ENCODE peak calls at places on chromosomes 11 and 22, in nine cellular contexts. E is IMR-90, S is GM12878, Z is body of pancreas, J is transverse colon, T is uterus, O is esophagus muscularis mucosa, N is A549, H is suprapubic skin. A is an unnamed sample.

GRCh38 chr11:78645226-78646202 is 70.8 kb upstream of the NARS2 start:
- DNase-seq in E (peak), J (peak), H (no peak), T (peak), S (peak), O (peak), Z (peak), N (peak), A (peak)

GRCh38 chr11:110091995-110092576 is 1.1 kb upstream of the ZC3H12C start:
- DNase-seq in T (peak), S (no peak), J (no peak), Z (no peak), O (no peak), N (no peak), E (no peak), H (no peak), A (no peak)

GRCh38 chr11:103109818-103110388 is 677 bp downstream of the DYNC2H1 start:
- DNase-seq in T (peak), J (no peak), S (no peak), H (no peak), N (no peak), Z (peak), O (no peak), E (no peak), A (no peak)

GRCh38 chr11:196786-197731 is 4.2 kb downstream of the SCGB1C1 start:
- DNase-seq in H (peak), S (no peak), J (peak), T (no peak), Z (no peak), O (no peak), E (no peak), N (no peak), A (no peak)

GRCh38 chr11:111585371-111585770 is 16.9 kb upstream of the SIK2 start:
- DNase-seq in T (no peak), N (no peak), H (no peak), J (no peak), E (peak), S (no peak), O (no peak), Z (peak), A (no peak)

GRCh38 chr11:121536116-121536515 is 83.3 kb upstream of the SORL1-AS1 start:
- DNase-seq in O (no peak), J (no peak), T (no peak), S (no peak), E (no peak), N (no peak), H (no peak), Z (no peak), A (no peak)

GRCh38 chr11:111393096-111393495 is 14.0 kb upstream of the POU2AF1 start:
- DNase-seq in T (no peak), S (no peak), O (no peak), J (no peak), Z (no peak), H (no peak), E (no peak), N (no peak), A (no peak)

GRCh38 chr11:130738618-130739017 is 177.7 kb downstream of the SNX19 start:
- DNase-seq in E (peak), Z (no peak), S (no peak), H (no peak), J (no peak), N (no peak), O (no peak), T (no peak), A (no peak)

GRCh38 chr22:29300807-29301601 is 5.4 kb upstream of the GAS2L1 start:
- DNase-seq in E (no peak), Z (no peak), N (no peak), T (no peak), O (no peak), H (no peak), S (no peak), J (no peak), A (no peak)

GRCh38 chr11:35953081-35953480 is 9.2 kb downstream of the LDLRAD3 start:
- DNase-seq in S (no peak), H (no peak), T (no peak), E (no peak), J (no peak), O (no peak), N (no peak), Z (peak), A (no peak)

GRCh38 chr22:23909258-23909898 is 15.2 kb downstream of the MIF start:
- DNase-seq in E (peak), Z (peak), N (no peak), S (no peak), H (no peak), J (no peak), O (no peak), T (peak), A (no peak)

GRCh38 chr11:119712006-119712405 is 17.0 kb downstream of the NECTIN1 start:
- DNase-seq in T (no peak), J (no peak), N (no peak), O (no peak), E (no peak), Z (no peak), S (no peak), H (no peak), A (no peak)

DNA sequence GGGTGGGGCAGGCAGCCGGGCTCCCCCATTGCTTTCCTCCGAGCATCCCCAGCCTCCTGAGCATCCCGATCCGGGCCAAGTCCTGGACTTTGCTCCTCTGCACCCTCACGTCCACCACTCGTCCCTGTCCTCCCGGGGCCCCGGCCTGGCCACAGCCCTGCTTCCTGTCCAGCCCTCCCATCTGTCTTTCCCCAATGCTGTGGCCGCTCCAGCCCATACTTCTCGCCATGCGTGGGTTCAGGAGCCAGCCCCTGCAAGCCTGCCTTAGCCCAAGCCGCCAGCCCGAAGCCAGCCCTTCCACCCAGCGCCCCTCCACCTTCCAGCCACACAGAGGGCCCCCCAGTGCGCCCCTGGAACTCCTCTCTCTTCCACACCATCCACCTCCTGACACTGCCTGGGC is 23.8 kb downstream of the MRPL23 start:
- DNase-seq in N (no peak), E (no peak), O (no peak), Z (no peak), T (peak), S (no peak), H (peak), J (no peak), A (no peak)
- TF ChIP-seq POLR2A in N (no peak), E (no peak), O (no peak), Z (no peak), T (no peak), S (no peak), H (no peak), J (no peak), A (no peak)

GRCh38 chr22:19846620-19847344 is 7.9 kb downstream of the GNB1L start:
- DNase-seq in S (no peak), T (no peak), O (no peak), Z (no peak), E (no peak), N (no peak), J (no peak), H (no peak), A (no peak)

GRCh38 chr22:19849800-19850481 is 4.7 kb downstream of the GNB1L start:
- DNase-seq in E (no peak), J (no peak), N (no peak), O (no peak), S (no peak), Z (peak), H (no peak), T (no peak), A (no peak)

GRCh38 chr22:19850482-19851109 is 4.1 kb downstream of the GNB1L start:
- DNase-seq in O (no peak), E (no peak), T (no peak), H (no peak), N (no peak), Z (no peak), J (no peak), S (no peak), A (no peak)

GRCh38 chr22:19847345-19847632 is 7.4 kb downstream of the GNB1L start:
- DNase-seq in S (no peak), Z (no peak), E (no peak), T (no peak), J (no peak), O (no peak), H (no peak), N (no peak), A (no peak)

GRCh38 chr22:19848298-19849224 is 6.1 kb downstream of the GNB1L start:
- DNase-seq in N (peak), E (no peak), J (peak), Z (peak), O (peak), S (no peak), H (no peak), T (no peak), A (peak)
- TF ChIP-seq POLR2A in N (no peak), E (no peak), J (no peak), Z (no peak), O (no peak), S (peak), H (no peak), T (no peak), A (no peak)

DNA sequence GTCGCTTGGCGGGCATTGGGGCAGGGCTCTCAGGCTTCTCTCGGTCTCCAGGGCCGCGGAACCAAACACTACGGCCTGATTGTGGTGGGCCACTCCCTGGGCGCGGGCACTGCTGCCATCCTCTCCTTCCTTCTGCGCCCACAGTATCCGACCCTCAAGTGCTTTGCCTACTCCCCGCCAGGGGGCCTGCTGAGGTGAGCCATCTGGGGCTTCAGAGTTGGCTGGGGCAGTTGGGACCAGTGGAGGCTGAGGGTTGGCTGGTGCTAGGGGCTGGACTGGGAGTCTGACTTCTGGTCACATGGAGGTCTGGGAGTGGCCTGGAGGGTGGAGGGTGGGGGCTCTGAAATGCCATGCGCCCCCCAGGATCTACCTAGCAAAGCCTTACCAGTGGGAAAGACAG is 15.3 kb upstream of the MYRF start:
- DNase-seq in N (no peak), H (no peak), J (no peak), E (no peak), O (no peak), S (no peak), Z (no peak), T (no peak), A (no peak)
- TF ChIP-seq POLR2A in N (no peak), H (no peak), J (no peak), E (no peak), O (no peak), S (no peak), Z (no peak), T (no peak), A (no peak)

GRCh38 chr11:73982990-73983763 is 534 bp upstream of the UCP2 start:
- DNase-seq in H (peak), J (peak), N (peak), S (peak), E (peak), T (peak), O (peak), Z (peak), A (peak)
- TF ChIP-seq POLR2A in H (peak), J (peak), N (no peak), S (peak), E (peak), T (peak), O (peak), Z (peak), A (peak)

GRCh38 chr11:48124880-48125279 is 91.7 kb upstream of the OR4B1 start:
- DNase-seq in S (no peak), Z (no peak), J (no peak), H (no peak), E (no peak), N (no peak), T (no peak), O (peak), A (no peak)

GRCh38 chr11:48123934-48124755 is 92.5 kb upstream of the OR4B1 start:
- DNase-seq in Z (no peak), T (no peak), J (no peak), S (no peak), O (peak), N (no peak), E (no peak), H (no peak), A (no peak)

GRCh38 chr11:48123249-48123875 is 93.2 kb upstream of the OR4B1 start:
- DNase-seq in H (no peak), O (peak), T (no peak), N (no peak), Z (no peak), S (no peak), E (no peak), J (no peak), A (no peak)

GRCh38 chr11:48127521-48128183 is 89.0 kb upstream of the OR4B1 start:
- DNase-seq in T (no peak), J (no peak), H (no peak), Z (no peak), O (no peak), E (no peak), S (no peak), N (no peak), A (no peak)

GRCh38 chr11:48125866-48126265 is 90.7 kb upstream of the OR4B1 start:
- DNase-seq in H (no peak), S (no peak), J (no peak), Z (no peak), N (no peak), O (peak), T (no peak), E (no peak), A (no peak)
- TF ChIP-seq POLR2A in H (no peak), S (no peak), J (no peak), Z (no peak), N (no peak), O (no peak), T (no peak), E (no peak), A (no peak)

DNA sequence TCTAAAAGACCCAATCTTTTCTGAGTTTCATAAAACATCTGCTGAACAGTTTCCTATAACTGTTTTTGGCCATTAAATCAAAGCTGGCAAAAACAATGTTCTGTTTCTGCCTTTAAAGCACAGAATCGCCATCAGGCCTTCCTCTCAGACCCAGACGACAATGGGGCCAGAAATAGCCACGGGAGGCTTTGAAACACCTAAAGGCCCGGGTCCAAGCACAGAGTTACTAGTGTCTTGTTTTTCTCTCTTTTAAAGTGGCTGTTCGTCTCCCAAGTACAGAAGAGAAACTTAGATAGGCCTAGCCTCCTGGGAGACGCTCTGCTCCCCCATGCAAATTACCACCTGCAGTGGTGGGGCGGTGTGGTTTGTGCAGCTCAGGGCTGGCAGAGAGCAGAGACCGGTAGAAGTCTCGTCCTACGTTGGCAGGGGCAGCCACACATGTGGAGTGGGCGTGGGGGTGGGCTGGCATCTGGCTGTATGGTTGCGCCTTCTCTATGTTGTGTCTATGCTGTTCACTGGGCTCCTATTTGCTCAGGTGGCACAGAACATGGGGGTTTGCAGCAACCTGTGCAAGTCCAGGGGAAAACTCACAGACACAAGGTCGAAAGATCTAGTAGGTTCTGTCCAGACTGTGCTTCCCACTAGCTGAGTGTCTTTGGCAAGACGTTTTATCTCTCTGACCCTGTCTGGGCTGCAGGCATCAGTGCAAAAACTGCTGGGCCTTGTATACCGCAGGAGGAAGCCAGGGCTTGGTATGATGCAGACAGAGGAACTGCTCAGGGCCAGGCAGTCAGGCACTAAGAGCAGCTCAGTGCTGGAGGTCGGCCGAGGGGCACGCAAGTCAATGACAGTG is 23.6 kb upstream of the ETS1 start:
- DNase-seq in S (peak), T (no peak), N (no peak), Z (no peak), H (no peak), E (no peak), J (peak), O (peak), A (no peak)
- TF ChIP-seq POLR2A in S (peak), T (no peak), N (no peak), Z (no peak), H (no peak), E (no peak), J (no peak), O (no peak), A (no peak)

GRCh38 chr22:44046485-44047141 is 22.5 kb downstream of the PARVB start:
- DNase-seq in T (no peak), O (no peak), Z (no peak), H (no peak), N (no peak), J (no peak), S (no peak), E (no peak), A (no peak)
- TF ChIP-seq POLR2A in T (no peak), O (no peak), Z (no peak), H (no peak), N (no peak), J (no peak), S (no peak), E (no peak), A (no peak)